ENCODE peak calls at places on chromosomes 7 and 10, in six cellular contexts. U, M, W, H, D and R are unnamed samples.

GRCh38 chr7:155222046-155222445 is 75.6 kb upstream of the INSIG1 start:
- DNase-seq in U (no peak), M (no peak), W (no peak), H (no peak), D (no peak), R (no peak)

GRCh38 chr10:32980558-32981468 is 22.8 kb upstream of the ITGB1 start:
- DNase-seq in U (peak), M (peak), W (peak), H (peak), D (peak), R (peak)

GRCh38 chr7:121395494-121395960 is 581 bp downstream of the FAM3C start:
- DNase-seq in U (no peak), M (peak), W (peak), H (peak), D (peak), R (no peak)

GRCh38 chr7:55485501-55486171 is 86.7 kb downstream of the VOPP1 start:
- DNase-seq in U (no peak), M (no peak), W (no peak), H (no peak), D (no peak), R (no peak)

GRCh38 chr10:95866448-95866842 is 41.3 kb upstream of the CC2D2B start:
- DNase-seq in U (no peak), M (no peak), W (no peak), H (no peak), D (no peak), R (no peak)

GRCh38 chr7:134798155-134798554 is 18.7 kb downstream of the CALD1 start:
- DNase-seq in U (no peak), M (no peak), W (no peak), H (no peak), D (no peak), R (no peak)

GRCh38 chr7:101940830-101941229 is 123.4 kb downstream of the CUX1 start:
- DNase-seq in U (no peak), M (no peak), W (no peak), H (no peak), D (no peak), R (no peak)

GRCh38 chr7:34838329-34838728 is 180.3 kb downstream of the NPSR1 start:
- DNase-seq in U (no peak), M (no peak), W (no peak), H (no peak), D (no peak), R (no peak)

GRCh38 chr10:24685958-24686540 is 37.6 kb downstream of the ARHGAP21 start:
- DNase-seq in U (no peak), M (no peak), W (peak), H (peak), D (no peak), R (no peak)

GRCh38 chr7:148726385-148726784 is 27.7 kb downstream of the CUL1 start:
- DNase-seq in U (no peak), M (no peak), W (no peak), H (no peak), D (no peak), R (no peak)

GRCh38 chr7:17781491-17782215 is 158.6 kb downstream of the SNX13 start:
- DNase-seq in U (peak), M (no peak), W (peak), H (peak), D (no peak), R (no peak)

GRCh38 chr10:6498771-6499170 is 81.3 kb downstream of the PRKCQ start:
- DNase-seq in U (no peak), M (peak), W (no peak), H (peak), D (peak), R (no peak)

GRCh38 chr10:122342293-122343134 is 32.0 kb upstream of the PLEKHA1 start:
- DNase-seq in U (no peak), M (peak), W (peak), H (peak), D (peak), R (no peak)

GRCh38 chr10:51168086-51168815 is 94.0 kb downstream of the PRKG1 start:
- DNase-seq in U (no peak), M (no peak), W (no peak), H (no peak), D (no peak), R (no peak)

GRCh38 chr10:43885252-43885651 is 236.6 kb upstream of the ZNF32 start:
- DNase-seq in U (no peak), M (no peak), W (no peak), H (no peak), D (no peak), R (no peak)

GRCh38 chr7:116150588-116150987 is 59.8 kb upstream of the TES start:
- DNase-seq in U (no peak), M (no peak), W (no peak), H (no peak), D (no peak), R (no peak)

GRCh38 chr10:86218160-86218559 is 148.4 kb downstream of the GRID1 start:
- DNase-seq in U (no peak), M (no peak), W (no peak), H (peak), D (no peak), R (no peak)

GRCh38 chr7:127512587-127512986 is 72.8 kb downstream of the GCC1 start:
- DNase-seq in U (no peak), M (no peak), W (no peak), H (no peak), D (no peak), R (no peak)

GRCh38 chr10:69747179-69747578 is 54.5 kb upstream of the COL13A1 start:
- DNase-seq in U (no peak), M (no peak), W (no peak), H (no peak), D (no peak), R (no peak)

GRCh38 chr10:124000792-124001201 is 92.6 kb downstream of the CHST15 start:
- DNase-seq in U (peak), M (no peak), W (peak), H (peak), D (no peak), R (no peak)

GRCh38 chr10:60842694-60843093 is 64.4 kb downstream of the CDK1 start:
- DNase-seq in U (no peak), M (no peak), W (no peak), H (no peak), D (no peak), R (no peak)

GRCh38 chr10:114019226-114019625 is 24.4 kb upstream of the ADRB1 start:
- DNase-seq in U (no peak), M (no peak), W (no peak), H (no peak), D (no peak), R (no peak)

GRCh38 chr10:113059001-113059780 is 109.1 kb downstream of the TCF7L2 start:
- DNase-seq in U (no peak), M (no peak), W (peak), H (no peak), D (no peak), R (no peak)

GRCh38 chr10:86349474-86349873 is 17.1 kb downstream of the GRID1 start:
- DNase-seq in U (peak), M (no peak), W (no peak), H (peak), D (no peak), R (no peak)

GRCh38 chr7:102063736-102064135 is 222.9 kb upstream of the SH2B2 start:
- DNase-seq in U (peak), M (no peak), W (peak), H (peak), D (no peak), R (no peak)

GRCh38 chr7:68288099-68288498 is 1291.5 kb downstream of the TYW1 start:
- DNase-seq in U (no peak), M (no peak), W (no peak), H (no peak), D (no peak), R (no peak)

GRCh38 chr7:21064698-21065648 is 278.3 kb upstream of the SP8 start:
- DNase-seq in U (no peak), M (no peak), W (no peak), H (peak), D (no peak), R (no peak)

GRCh38 chr7:133783276-133783675 is 343.9 kb upstream of the LRGUK start:
- DNase-seq in U (no peak), M (no peak), W (peak), H (no peak), D (no peak), R (no peak)

GRCh38 chr7:141686670-141687069 is 15.3 kb downstream of the DENND11 start:
- DNase-seq in U (no peak), M (no peak), W (peak), H (no peak), D (no peak), R (no peak)

GRCh38 chr10:25117757-25118156 is 57.0 kb upstream of the GPR158 start:
- DNase-seq in U (no peak), M (no peak), W (no peak), H (no peak), D (no peak), R (no peak)

GRCh38 chr7:2637505-2638223 is 5.9 kb downstream of the TTYH3 start:
- DNase-seq in U (no peak), M (no peak), W (no peak), H (no peak), D (no peak), R (peak)

GRCh38 chr10:68074404-68074774 is 694 bp downstream of the HERC4 start:
- DNase-seq in U (no peak), M (no peak), W (no peak), H (no peak), D (no peak), R (no peak)

GRCh38 chr7:26507375-26508068 is 215.9 kb downstream of the SNX10 start:
- DNase-seq in U (no peak), M (no peak), W (no peak), H (no peak), D (no peak), R (no peak)

GRCh38 chr7:378041-378420 is 88.1 kb downstream of the FOXL3 start:
- DNase-seq in U (no peak), M (no peak), W (no peak), H (no peak), D (no peak), R (no peak)

GRCh38 chr10:78541528-78542470 is 508.1 kb downstream of the RPS24 start:
- DNase-seq in U (no peak), M (no peak), W (peak), H (no peak), D (no peak), R (no peak)

GRCh38 chr10:74862625-74863024 is 36.2 kb downstream of the KAT6B start:
- DNase-seq in U (no peak), M (no peak), W (no peak), H (no peak), D (no peak), R (no peak)

GRCh38 chr7:104179178-104179577 is 28.6 kb downstream of the ORC5 start:
- DNase-seq in U (no peak), M (no peak), W (no peak), H (no peak), D (no peak), R (no peak)

GRCh38 chr7:114631249-114631822 is 216.7 kb downstream of the FOXP2 start:
- DNase-seq in U (no peak), M (no peak), W (no peak), H (no peak), D (no peak), R (no peak)

GRCh38 chr7:17474724-17475344 is 176.4 kb downstream of the AHR start:
- DNase-seq in U (no peak), M (no peak), W (no peak), H (no peak), D (no peak), R (no peak)